ENCODE peak calls at places on chromosomes 3 and 15, in six cellular contexts. Q, Z, G, X, M and O are unnamed samples.

GRCh38 chr3:140303875-140304274 is 368.9 kb downstream of the CLSTN2 start:
- DNase-seq in Q (no peak), Z (no peak), G (no peak), X (no peak), M (no peak), O (no peak)

GRCh38 chr3:4997946-4998345 is 18.7 kb downstream of the BHLHE40 start:
- DNase-seq in Q (no peak), Z (no peak), G (no peak), X (no peak), M (no peak), O (peak)

GRCh38 chr15:29666241-29666640 is 156.0 kb downstream of the TJP1 start:
- DNase-seq in Q (no peak), Z (no peak), G (no peak), X (no peak), M (no peak), O (no peak)

GRCh38 chr3:30628931-30629590 is 22.7 kb downstream of the TGFBR2 start:
- DNase-seq in Q (no peak), Z (no peak), G (peak), X (no peak), M (no peak), O (no peak)

GRCh38 chr3:58037141-58037910 is 29.1 kb downstream of the FLNB start:
- DNase-seq in Q (no peak), Z (no peak), G (no peak), X (no peak), M (no peak), O (peak)

GRCh38 chr3:160735801-160736200 is 20.2 kb upstream of the PPM1L start:
- DNase-seq in Q (no peak), Z (no peak), G (no peak), X (no peak), M (no peak), O (no peak)

GRCh38 chr3:116963802-116964201 is 254.2 kb downstream of the TUSC7 start:
- DNase-seq in Q (no peak), Z (no peak), G (no peak), X (no peak), M (no peak), O (no peak)

GRCh38 chr3:11145888-11146287 is 8.4 kb upstream of the HRH1 start:
- DNase-seq in Q (no peak), Z (peak), G (peak), X (no peak), M (no peak), O (no peak)

GRCh38 chr3:4712109-4712508 is 219.0 kb downstream of the ITPR1 start:
- DNase-seq in Q (no peak), Z (peak), G (peak), X (no peak), M (no peak), O (peak)

GRCh38 chr15:85520650-85521049 is 140.2 kb downstream of the AKAP13 start:
- DNase-seq in Q (no peak), Z (no peak), G (no peak), X (no peak), M (no peak), O (no peak)

GRCh38 chr15:23035964-23036566 is 3.3 kb downstream of the TUBGCP5 start:
- DNase-seq in Q (peak), Z (peak), G (peak), X (no peak), M (peak), O (peak)

GRCh38 chr15:31786360-31786759 is 244.0 kb upstream of the CHRNA7 start:
- DNase-seq in Q (no peak), Z (no peak), G (no peak), X (no peak), M (no peak), O (no peak)

GRCh38 chr3:161104561-161105551 is at the start of gene B3GALNT1:
- DNase-seq in Q (peak), Z (peak), G (peak), X (peak), M (peak), O (peak)

GRCh38 chr3:90044417-90044816 is 937.0 kb downstream of the EPHA3 start:
- DNase-seq in Q (no peak), Z (no peak), G (no peak), X (no peak), M (no peak), O (no peak)

GRCh38 chr3:37595784-37596180 is 265.9 kb upstream of the CTDSPL start:
- DNase-seq in Q (no peak), Z (no peak), G (no peak), X (no peak), M (no peak), O (no peak)

GRCh38 chr3:124986153-124987143 is 51.9 kb upstream of the MUC13 start:
- DNase-seq in Q (no peak), Z (peak), G (peak), X (peak), M (no peak), O (peak)

GRCh38 chr3:157311633-157312365 is 124.9 kb upstream of the PTX3 start:
- DNase-seq in Q (no peak), Z (peak), G (peak), X (no peak), M (no peak), O (no peak)

GRCh38 chr15:95263751-95264150 is 1032.4 kb downstream of the MCTP2 start:
- DNase-seq in Q (no peak), Z (no peak), G (no peak), X (no peak), M (no peak), O (peak)

GRCh38 chr3:49785565-49786356 is 581 bp downstream of the IP6K1 start:
- DNase-seq in Q (no peak), Z (peak), G (peak), X (no peak), M (peak), O (peak)

GRCh38 chr15:43133429-43134156 is at the start of gene TMEM62:
- DNase-seq in Q (peak), Z (peak), G (peak), X (no peak), M (peak), O (peak)

GRCh38 chr15:56716334-56716733 is 17.0 kb downstream of the ZNF280D start:
- DNase-seq in Q (no peak), Z (no peak), G (no peak), X (no peak), M (no peak), O (no peak)

GRCh38 chr3:53577486-53577885 is 83.1 kb downstream of the CACNA1D start:
- DNase-seq in Q (no peak), Z (no peak), G (no peak), X (no peak), M (no peak), O (peak)

GRCh38 chr15:99486371-99487336 is 79.1 kb upstream of the MEF2A start:
- DNase-seq in Q (peak), Z (peak), G (peak), X (no peak), M (peak), O (no peak)

GRCh38 chr3:184498986-184499606 is 62.5 kb upstream of the EPHB3 start:
- DNase-seq in Q (no peak), Z (no peak), G (no peak), X (no peak), M (no peak), O (no peak)

GRCh38 chr3:79473993-79474392 is 293.8 kb downstream of the ROBO1 start:
- DNase-seq in Q (no peak), Z (no peak), G (no peak), X (no peak), M (no peak), O (no peak)

GRCh38 chr3:151816091-151816604 is 2.2 kb downstream of the AADAC start:
- DNase-seq in Q (no peak), Z (peak), G (peak), X (no peak), M (no peak), O (no peak)

GRCh38 chr15:91593081-91593480 is 260.4 kb upstream of the SLCO3A1 start:
- DNase-seq in Q (no peak), Z (peak), G (no peak), X (no peak), M (no peak), O (no peak)

GRCh38 chr3:126908752-126909275 is 74.1 kb upstream of the PLXNA1 start:
- DNase-seq in Q (no peak), Z (no peak), G (peak), X (no peak), M (no peak), O (peak)

GRCh38 chr15:45534821-45535220 is 12.3 kb upstream of the SLC30A4 start:
- DNase-seq in Q (no peak), Z (no peak), G (no peak), X (no peak), M (no peak), O (no peak)

GRCh38 chr3:140292684-140293083 is 357.7 kb downstream of the CLSTN2 start:
- DNase-seq in Q (no peak), Z (no peak), G (peak), X (no peak), M (no peak), O (no peak)

DNA sequence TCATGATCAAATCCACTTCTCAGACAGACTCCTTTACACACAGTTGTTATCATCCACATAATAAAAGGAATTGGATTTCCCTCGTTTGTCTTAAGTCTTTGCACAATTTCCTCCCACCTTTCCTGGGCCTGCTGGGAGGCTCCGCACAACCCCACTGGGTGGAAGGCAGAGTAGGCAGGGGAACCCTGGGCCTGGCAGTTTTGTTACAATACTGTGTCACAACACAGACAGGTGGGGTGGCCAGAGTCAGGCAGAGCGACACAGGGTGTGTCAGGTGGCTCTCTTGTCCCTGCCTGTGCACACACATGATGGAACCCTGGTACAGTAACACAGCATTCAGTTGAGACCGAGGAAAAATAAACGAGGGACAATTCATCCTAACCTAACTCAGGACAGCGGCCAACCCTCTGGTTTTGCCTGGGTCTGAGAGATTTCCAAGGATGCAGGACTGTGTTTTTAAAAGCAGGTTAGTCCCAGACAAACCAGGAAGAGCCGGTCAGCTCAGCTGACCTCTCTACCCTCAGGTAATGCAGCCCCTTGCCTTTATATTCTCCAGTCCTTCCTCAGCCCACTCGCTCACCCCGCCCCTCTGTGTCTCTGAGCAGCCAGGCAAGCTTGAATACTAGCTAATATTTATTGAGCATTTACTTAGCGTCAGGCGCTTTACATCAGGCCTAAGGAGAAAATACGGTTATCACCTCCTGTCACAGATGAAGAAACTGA is 8.8 kb upstream of the FAM174B start:
- DNase-seq in Q (no peak), Z (no peak), G (no peak), X (no peak), M (no peak), O (no peak)
- H2AK5ac ChIP-seq in Q (no peak), Z (no peak), G (no peak), X (no peak), M (no peak), O (no peak)

DNA sequence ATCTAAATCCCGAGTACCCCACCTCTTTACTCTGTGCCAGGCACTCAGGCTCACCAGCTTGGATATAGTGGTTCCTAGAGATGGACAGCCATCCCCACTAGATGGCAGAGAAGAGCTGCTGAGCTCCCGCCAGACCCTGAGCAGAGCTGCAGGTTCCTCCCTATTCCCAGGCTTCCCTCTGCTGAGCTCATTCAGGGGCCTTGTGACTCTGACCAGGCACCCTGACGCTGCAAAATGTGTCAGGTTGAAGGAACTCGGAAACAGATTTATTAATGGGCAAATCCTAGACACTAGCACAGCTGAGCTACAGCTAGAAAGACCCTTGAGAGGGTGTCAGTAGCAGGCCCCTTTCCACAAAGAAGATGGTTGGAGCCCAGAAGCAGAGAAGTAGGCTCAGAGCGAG is 38.2 kb upstream of the RHO start:
- DNase-seq in Q (peak), Z (peak), G (peak), X (peak), M (peak), O (peak)
- H2BK5ac ChIP-seq in Q (no peak), Z (peak), G (no peak), X (peak), M (no peak), O (peak)

GRCh38 chr3:135136361-135137100 is 341.5 kb downstream of the EPHB1 start:
- DNase-seq in Q (no peak), Z (no peak), G (no peak), X (no peak), M (no peak), O (no peak)
- H3K14ac ChIP-seq in Q (no peak), Z (no peak), G (no peak), X (no peak), M (no peak), O (no peak)

GRCh38 chr3:149234671-149235245 is 13.1 kb upstream of the CP start:
- DNase-seq in Q (no peak), Z (no peak), G (no peak), X (no peak), M (no peak), O (no peak)
- H2AK5ac ChIP-seq in Q (no peak), Z (no peak), G (no peak), X (no peak), M (no peak), O (no peak)